ENCODE peak calls at places on chromosomes 2 and 18, in four cellular contexts. F, A, K and Z are unnamed samples.

GRCh38 chr2:160353166-160353565 is 140.4 kb downstream of the RBMS1 start:
- DNase-seq in F (no peak), A (peak; percentile 46), K (peak; percentile 6), Z (no peak)

GRCh38 chr2:8003462-8004075 is 678.3 kb upstream of the ID2 start:
- DNase-seq in F (no peak), A (no peak), K (no peak), Z (no peak)

GRCh38 chr2:54103454-54104314 is 11.7 kb upstream of the ACYP2 start:
- DNase-seq in F (no peak), A (peak; percentile 83), K (no peak), Z (no peak)

GRCh38 chr2:54709341-54709809 is 14.1 kb upstream of the EML6 start:
- DNase-seq in F (no peak), A (no peak), K (no peak), Z (no peak)

GRCh38 chr18:2218101-2218500 is 353.2 kb downstream of the METTL4 start:
- DNase-seq in F (no peak), A (no peak), K (no peak), Z (no peak)

GRCh38 chr2:17309741-17310339 is 208.4 kb downstream of the RAD51AP2 start:
- DNase-seq in F (no peak), A (peak; percentile 81), K (peak; percentile 73), Z (no peak)

GRCh38 chr2:235027558-235028214 is 75.9 kb downstream of the SH3BP4 start:
- DNase-seq in F (no peak), A (peak; percentile 59), K (no peak), Z (no peak)

GRCh38 chr2:38394041-38394440 is 17.0 kb upstream of the ATL2 start:
- DNase-seq in F (no peak), A (no peak), K (no peak), Z (no peak)

GRCh38 chr2:9002637-9003365 is 683 bp downstream of the MBOAT2 start:
- DNase-seq in F (no peak), A (peak; percentile 37), K (peak; percentile 71), Z (peak; percentile 31)

GRCh38 chr2:196927318-196928225 is 1.1 kb upstream of the PGAP1 start:
- DNase-seq in F (no peak), A (peak; percentile 29), K (peak; percentile 63), Z (no peak)

GRCh38 chr2:229575569-229576315 is 138.6 kb downstream of the DNER start:
- DNase-seq in F (no peak), A (no peak), K (no peak), Z (no peak)

GRCh38 chr2:167484875-167485274 is 596.6 kb downstream of the XIRP2 start:
- DNase-seq in F (no peak), A (no peak), K (no peak), Z (no peak)

GRCh38 chr2:85504434-85505261 is 34.3 kb upstream of the MAT2A start:
- DNase-seq in F (peak; percentile 97), A (peak; percentile 75), K (no peak), Z (peak; percentile 23)

GRCh38 chr2:96533292-96534073 is 3.1 kb upstream of the ARID5A start:
- DNase-seq in F (no peak), A (no peak), K (no peak), Z (no peak)

GRCh38 chr2:222982010-222982908 is 69.7 kb upstream of the KCNE4 start:
- DNase-seq in F (peak; percentile 72), A (peak; percentile 84), K (peak; percentile 40), Z (no peak)

GRCh38 chr2:72892506-72893173 is 5.4 kb downstream of the SPR start:
- DNase-seq in F (no peak), A (peak; percentile 85), K (peak; percentile 6), Z (peak; percentile 88)

GRCh38 chr2:159737917-159738296 is 25.6 kb downstream of the MARCHF7 start:
- DNase-seq in F (no peak), A (no peak), K (no peak), Z (no peak)

GRCh38 chr2:142997254-142997653 is 119.8 kb downstream of the KYNU start:
- DNase-seq in F (no peak), A (no peak), K (no peak), Z (no peak)

GRCh38 chr2:200603972-200604371 is 18.2 kb downstream of the AOX1 start:
- DNase-seq in F (no peak), A (peak; percentile 72), K (no peak), Z (no peak)

GRCh38 chr18:9047715-9048114 is 54.8 kb upstream of the NDUFV2 start:
- DNase-seq in F (no peak), A (no peak), K (no peak), Z (no peak)

GRCh38 chr2:177906041-177906718 is 166.4 kb downstream of the PDE11A start:
- DNase-seq in F (no peak), A (peak; percentile 75), K (peak; percentile 71), Z (peak; percentile 21)

GRCh38 chr2:20062615-20063545 is 11.5 kb upstream of the LAPTM4A start:
- DNase-seq in F (no peak), A (no peak), K (peak; percentile 29), Z (no peak)

GRCh38 chr2:64018715-64019082 is 529 bp downstream of the VPS54 start:
- DNase-seq in F (no peak), A (no peak), K (peak; percentile 68), Z (peak; percentile 22)